ENCODE peak calls at places on chromosomes 4 and X, in five cellular contexts. A is astrocyte, S is neural progenitor cell, C is lower leg skin, O is IMR-90. Q is an unnamed sample.
A peak's percentile ranks its signal among the peaks of the same experiment; 100 is the strongest.

GRCh38 chrX:141935645-141936044 is 32.0 kb downstream of the MAGEC1 start:
- DNase-seq in A (no peak), S (no peak), C (no peak), O (no peak), Q (no peak)

GRCh38 chr4:10078481-10079233 is 37.9 kb downstream of the WDR1 start:
- DNase-seq in A (no peak), S (no peak), C (peak; percentile 79), O (no peak), Q (no peak)

GRCh38 chr4:128354205-128354821 is 66.7 kb upstream of the PGRMC2 start:
- DNase-seq in A (peak; percentile 96), S (no peak), C (no peak), O (peak; percentile 97), Q (peak; percentile 61)

GRCh38 chr4:169024762-169025161 is 14.7 kb upstream of the CBR4 start:
- DNase-seq in A (peak; percentile 18), S (peak; percentile 49), C (no peak), O (peak; percentile 59), Q (no peak)

GRCh38 chr4:48653217-48654014 is 126.7 kb downstream of the FRYL start:
- DNase-seq in A (peak; percentile 84), S (peak; percentile 20), C (no peak), O (peak; percentile 79), Q (no peak)

GRCh38 chr4:115711575-115711974 is 598.2 kb upstream of the NDST4 start:
- DNase-seq in A (no peak), S (peak; percentile 41), C (no peak), O (no peak), Q (no peak)

GRCh38 chr4:1017706-1018105 is 6.3 kb downstream of the FGFRL1 start:
- DNase-seq in A (no peak), S (no peak), C (no peak), O (no peak), Q (no peak)

GRCh38 chr4:7217453-7218310 is 25.3 kb downstream of the SORCS2 start:
- DNase-seq in A (peak; percentile 68), S (peak; percentile 35), C (no peak), O (no peak), Q (no peak)

GRCh38 chr4:90118547-90119211 is 8.5 kb upstream of the CCSER1 start:
- DNase-seq in A (no peak), S (no peak), C (no peak), O (no peak), Q (no peak)

GRCh38 chr4:75668596-75668995 is 4.6 kb downstream of the G3BP2 start:
- DNase-seq in A (no peak), S (no peak), C (no peak), O (no peak), Q (no peak)
- H3K4me3 ChIP-seq in A (no peak overlapping the region), S (no peak overlapping the region), C (no peak overlapping the region), O (no peak overlapping the region), Q (no peak overlapping the region)

GRCh38 chr4:143531773-143532491 is 18.4 kb downstream of the SMARCA5 start:
- DNase-seq in A (no peak), S (no peak), C (no peak), O (peak; percentile 73), Q (no peak)

DNA sequence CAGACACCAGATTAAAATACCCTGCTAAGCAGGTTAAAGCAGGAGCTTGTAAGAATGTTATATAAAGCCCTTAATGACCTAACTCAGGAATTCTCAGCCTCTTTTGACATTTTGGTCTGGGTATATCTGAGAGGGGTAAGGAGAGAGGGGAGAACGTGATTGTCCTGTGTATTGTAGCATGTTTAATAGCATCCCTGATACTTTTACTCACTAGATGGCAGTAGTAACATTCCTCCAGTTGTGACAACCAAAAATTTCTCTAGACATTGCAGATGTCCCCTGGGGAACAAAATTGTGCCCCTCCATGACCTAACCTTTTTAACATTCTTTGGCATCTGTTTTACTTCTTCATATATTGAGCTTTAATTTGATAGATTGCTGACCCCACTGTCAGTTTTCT is 17.9 kb downstream of the SMARCA5 start:
- DNase-seq in A (no peak), S (peak; percentile 3), C (no peak), O (peak; percentile 5), Q (no peak)
- TF ChIP-seq CTCF in A (peak; percentile 49), S (peak; percentile 43), C (no peak), O (peak; percentile 23), Q (no peak)

GRCh38 chrX:40147399-40148188 is 49.8 kb upstream of the BCOR start:
- DNase-seq in A (no peak), S (peak; percentile 59), C (no peak), O (no peak), Q (no peak)

GRCh38 chrX:40148189-40148438 is 50.4 kb upstream of the BCOR start:
- DNase-seq in A (no peak), S (no peak), C (no peak), O (no peak), Q (no peak)

GRCh38 chrX:40149286-40150175 is 51.8 kb upstream of the BCOR start:
- DNase-seq in A (no peak), S (peak; percentile 16), C (no peak), O (no peak), Q (no peak)

GRCh38 chrX:40150503-40150902 is 52.7 kb upstream of the BCOR start:
- DNase-seq in A (no peak), S (peak; percentile 16), C (no peak), O (no peak), Q (no peak)

DNA sequence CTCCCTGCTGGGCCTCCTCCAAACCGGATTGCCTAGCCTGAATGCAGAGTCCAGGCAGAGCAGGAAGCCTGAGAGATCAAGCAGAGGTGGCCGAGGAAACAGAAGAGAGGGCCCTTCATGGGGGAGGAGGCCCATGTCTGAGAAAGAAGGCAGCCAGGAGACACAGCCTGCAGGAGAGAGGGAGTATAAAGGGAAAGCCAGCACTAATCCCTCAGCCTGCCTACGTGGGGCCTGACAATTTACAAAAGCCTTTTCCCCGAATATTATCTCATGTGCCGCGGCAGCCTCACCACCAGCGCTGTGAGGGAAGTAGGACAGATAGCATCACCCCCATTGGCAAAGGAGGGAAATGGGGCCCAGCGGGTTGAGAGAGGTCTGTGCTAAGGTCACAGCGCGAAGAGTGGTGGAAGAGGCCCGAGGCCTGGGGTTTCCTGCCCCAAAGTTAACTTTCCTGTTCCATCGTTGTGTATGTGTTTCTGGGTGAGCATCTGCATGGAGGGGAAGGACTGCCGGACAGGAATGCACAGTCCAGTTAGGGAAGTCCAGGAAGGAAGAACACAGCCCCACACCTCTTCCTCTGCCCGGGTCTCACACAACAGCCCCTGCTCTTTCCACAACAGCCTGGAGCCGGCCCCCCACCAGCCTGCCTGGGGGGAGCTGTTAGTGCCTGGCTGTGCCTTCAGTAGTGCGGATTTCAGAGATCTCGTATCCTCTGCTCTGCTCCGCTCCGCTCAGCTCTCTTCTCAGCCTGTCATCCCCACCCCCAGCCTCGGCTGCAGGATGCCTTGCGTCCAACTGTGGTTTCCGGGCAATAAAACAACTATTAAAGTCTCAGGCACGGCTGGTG is 50.9 kb upstream of the BCOR start:
- DNase-seq in A (no peak), S (peak; percentile 62), C (no peak), O (no peak), Q (no peak)
- H3K4me3 ChIP-seq in A (no peak overlapping the region), S (peak overlapping the region; percentile 23), C (no peak overlapping the region), O (no peak overlapping the region), Q (no peak overlapping the region)

DNA sequence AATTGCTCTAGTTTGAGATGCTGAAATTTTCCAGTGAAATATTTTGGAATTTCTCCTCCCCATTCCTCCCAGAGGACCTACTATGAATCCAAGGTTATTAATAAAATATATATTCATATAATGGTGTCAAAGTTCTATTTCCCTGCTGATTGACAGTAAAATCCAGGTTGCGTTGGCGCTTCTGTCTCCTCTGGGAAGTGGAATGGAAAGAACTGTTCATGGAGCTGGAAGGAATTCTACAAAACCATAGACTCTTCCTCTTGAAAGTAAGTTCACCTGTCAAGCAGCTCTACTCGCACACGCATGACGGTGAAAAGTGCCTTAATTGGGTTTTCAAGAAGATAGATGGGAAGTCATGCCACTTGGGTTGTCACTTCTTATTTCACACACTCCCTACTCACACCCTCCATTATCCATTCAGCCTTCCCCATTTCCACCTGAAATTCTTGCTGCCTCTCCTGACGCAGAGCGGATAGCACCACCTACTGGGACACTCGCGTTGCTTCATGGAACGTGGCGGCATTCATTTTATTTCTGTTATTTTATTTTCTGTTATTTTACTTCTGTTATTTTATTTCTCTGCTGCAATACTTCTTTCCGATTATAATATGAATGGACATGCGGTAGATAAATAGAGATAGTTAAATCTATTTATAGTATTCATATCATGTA is 351.5 kb downstream of the NLGN4X start:
- DNase-seq in A (no peak), S (peak; percentile 61), C (no peak), O (no peak), Q (no peak)
- TF ChIP-seq CTCF in A (peak; percentile 46), S (peak; percentile 78), C (no peak), O (no peak), Q (peak; percentile 12)

GRCh38 chrX:129782706-129783105 is 3.0 kb downstream of the SASH3 start:
- DNase-seq in A (no peak), S (no peak), C (no peak), O (no peak), Q (no peak)

GRCh38 chrX:129786210-129786651 is 6.5 kb downstream of the SASH3 start:
- DNase-seq in A (no peak), S (no peak), C (no peak), O (no peak), Q (no peak)

GRCh38 chrX:129787336-129788055 is 7.7 kb downstream of the SASH3 start:
- DNase-seq in A (no peak), S (no peak), C (no peak), O (no peak), Q (no peak)

GRCh38 chrX:129783176-129783776 is 3.5 kb downstream of the SASH3 start:
- DNase-seq in A (no peak), S (no peak), C (no peak), O (no peak), Q (no peak)

GRCh38 chrX:129785160-129785947 is 5.6 kb downstream of the SASH3 start:
- DNase-seq in A (no peak), S (no peak), C (no peak), O (no peak), Q (no peak)
- H3K4me3 ChIP-seq in A (no peak overlapping the region), S (no peak overlapping the region), C (no peak overlapping the region), O (no peak overlapping the region), Q (no peak overlapping the region)

DNA sequence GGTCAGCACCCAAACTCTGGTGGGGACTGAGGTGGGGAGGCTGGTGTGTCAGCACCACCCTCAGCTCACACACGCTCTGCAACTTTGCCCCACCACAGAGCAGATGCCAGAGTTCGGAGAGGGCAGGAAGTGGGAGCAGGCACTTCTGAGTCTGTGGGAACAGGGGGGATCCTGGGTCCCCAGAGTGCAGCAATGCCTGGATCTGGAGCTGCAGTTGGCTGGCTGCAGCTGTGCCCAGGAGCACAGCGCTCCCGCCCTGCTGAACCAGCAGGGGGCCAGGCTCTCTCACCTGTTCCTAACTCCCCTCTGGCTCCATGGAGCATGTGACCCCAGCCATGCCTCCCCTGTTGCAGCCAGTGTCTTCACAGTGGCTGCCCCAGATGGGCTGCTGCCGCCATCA is 252.4 kb downstream of the SPOCK3 start:
- DNase-seq in A (no peak), S (no peak), C (no peak), O (no peak), Q (no peak)
- TF ChIP-seq CTCF in A (no peak), S (no peak), C (no peak), O (no peak), Q (no peak)

DNA sequence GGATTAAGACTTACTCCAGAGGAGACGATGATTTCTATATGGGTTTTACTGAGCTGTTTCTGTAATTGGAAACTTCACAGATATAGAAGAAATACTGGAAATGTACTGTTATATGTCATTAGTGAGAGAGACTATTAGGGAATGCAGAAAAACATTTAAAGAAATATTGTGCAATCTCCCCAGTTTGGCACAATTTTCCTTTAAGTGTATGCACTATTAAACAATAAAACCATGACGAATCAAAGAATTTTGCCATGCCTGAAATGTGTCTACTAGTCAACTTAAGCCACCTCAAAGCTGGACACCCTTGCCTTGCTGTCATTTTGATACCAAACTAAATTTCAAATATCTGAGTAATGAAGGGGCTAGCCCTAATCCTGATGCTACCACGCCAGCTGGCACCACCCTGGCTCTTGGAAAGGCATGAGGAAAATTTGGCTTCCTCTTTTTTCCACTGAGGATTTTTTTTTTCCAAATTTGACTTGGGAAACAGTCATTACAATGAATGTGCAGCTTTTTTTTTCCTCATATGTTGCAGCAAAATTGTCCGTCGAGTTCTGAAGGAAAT is 36.1 kb downstream of the MTTP start:
- DNase-seq in A (peak; percentile 18), S (no peak), C (no peak), O (no peak), Q (no peak)
- H3K4me3 ChIP-seq in A (no peak overlapping the region), S (no peak overlapping the region), C (no peak overlapping the region), O (no peak overlapping the region), Q (no peak overlapping the region)